ENCODE peak calls at places on chromosomes 13 and 19, in eight cellular contexts. O, B, T, Y, F, S, N and Z are unnamed samples.
A peak's percentile ranks its signal among the peaks of the same experiment; 100 is the strongest.

GRCh38 chr19:53775524-53775923 is 48.6 kb downstream of the NLRP12 start:
- DNase-seq in O (no peak), B (no peak), T (no peak), Y (no peak), F (no peak), S (no peak), N (no peak), Z (no peak)

GRCh38 chr19:45469835-45470146 is 2.0 kb downstream of the FOSB start:
- DNase-seq in O (no peak), B (no peak), T (peak; percentile 82), Y (no peak), F (no peak), S (no peak), N (peak; percentile 67), Z (peak; percentile 94)

GRCh38 chr13:26280295-26280694 is 26.4 kb downstream of the CDK8 start:
- DNase-seq in O (no peak), B (no peak), T (no peak), Y (no peak), F (no peak), S (no peak), N (no peak), Z (no peak)

GRCh38 chr19:42279148-42279901 is 10.3 kb downstream of the CIC start:
- DNase-seq in O (no peak), B (no peak), T (no peak), Y (no peak), F (no peak), S (no peak), N (no peak), Z (no peak)

GRCh38 chr13:94987869-94988268 is 275.5 kb upstream of the SOX21 start:
- DNase-seq in O (peak; percentile 4), B (no peak), T (no peak), Y (no peak), F (no peak), S (no peak), N (no peak), Z (no peak)

GRCh38 chr19:39768334-39768733 is 10.3 kb upstream of the LEUTX start:
- DNase-seq in O (no peak), B (no peak), T (no peak), Y (no peak), F (no peak), S (no peak), N (no peak), Z (no peak)

GRCh38 chr19:51354742-51355148 is 11.4 kb downstream of the ETFB start:
- DNase-seq in O (no peak), B (peak; percentile 61), T (peak; percentile 71), Y (no peak), F (no peak), S (peak; percentile 63), N (no peak), Z (peak; percentile 96)

GRCh38 chr13:33590936-33591335 is 227.0 kb upstream of the RFC3 start:
- DNase-seq in O (no peak), B (no peak), T (no peak), Y (no peak), F (no peak), S (no peak), N (no peak), Z (no peak)

GRCh38 chr13:109383683-109384082 is 402.7 kb downstream of the IRS2 start:
- DNase-seq in O (no peak), B (no peak), T (no peak), Y (no peak), F (no peak), S (no peak), N (no peak), Z (peak; percentile 70)

GRCh38 chr19:32336259-32337111 is 8.9 kb upstream of the ZNF507 start:
- DNase-seq in O (no peak), B (no peak), T (no peak), Y (no peak), F (peak; percentile 58), S (no peak), N (no peak), Z (peak; percentile 2)

GRCh38 chr19:709965-710714 is 1.4 kb downstream of the PALM start:
- DNase-seq in O (no peak), B (peak; percentile 84), T (no peak), Y (no peak), F (no peak), S (no peak), N (no peak), Z (no peak)

GRCh38 chr13:48233097-48233885 is at the start of gene ITM2B:
- DNase-seq in O (peak; percentile 62), B (peak; percentile 80), T (peak; percentile 91), Y (peak; percentile 65), F (peak; percentile 64), S (peak; percentile 73), N (peak; percentile 56), Z (peak; percentile 76)